ENCODE peak calls at places on chromosomes 1 and 21, in eight cellular contexts. G, X, M, B, J, Q, S and L are unnamed samples.

GRCh38 chr1:156860113-156860638 is 489 bp upstream of the NTRK1 start:
- DNase-seq in G (peak), M (peak), J (peak), B (no peak), S (peak), Q (peak), X (peak), L (no peak)

GRCh38 chr1:214332950-214333798 is 52.2 kb downstream of the SMYD2 start:
- DNase-seq in G (peak), S (peak), B (peak), X (peak), M (peak), Q (peak), J (no peak), L (peak)

GRCh38 chr1:89870998-89871397 is 50.2 kb downstream of the LRRC8D start:
- DNase-seq in J (no peak), G (no peak), M (no peak), S (no peak), B (no peak), X (no peak), Q (no peak), L (no peak)

GRCh38 chr1:203166192-203166940 is 9.3 kb downstream of the MYBPH start:
- DNase-seq in M (no peak), Q (peak), G (no peak), B (no peak), S (no peak), X (no peak), J (no peak), L (no peak)

GRCh38 chr1:19463204-19463803 is 22.0 kb downstream of the CAPZB start:
- DNase-seq in X (no peak), G (no peak), S (no peak), Q (peak), J (no peak), B (no peak), M (no peak), L (no peak)

GRCh38 chr1:150162862-150163706 is 13.4 kb downstream of the PLEKHO1 start:
- DNase-seq in M (no peak), X (peak), B (peak), G (peak), Q (no peak), S (peak), J (peak), L (peak)

GRCh38 chr1:32411261-32411660 is 17.0 kb upstream of the BSDC1 start:
- DNase-seq in Q (no peak), B (no peak), G (no peak), M (no peak), J (no peak), S (no peak), X (no peak), L (no peak)

GRCh38 chr1:115133440-115133839 is 44.1 kb upstream of the TSPAN2 start:
- DNase-seq in Q (no peak), X (no peak), G (peak), S (peak), M (no peak), B (no peak), J (no peak), L (no peak)

GRCh38 chr1:32876341-32877210 is 5.9 kb upstream of the FNDC5 start:
- DNase-seq in J (no peak), B (no peak), M (peak), X (peak), G (no peak), Q (peak), S (peak), L (no peak)

GRCh38 chr1:76868154-76868882 is 1.0 kb downstream of the ST6GALNAC5 start:
- DNase-seq in M (peak), J (peak), X (peak), S (peak), G (peak), Q (peak), B (no peak), L (no peak)

GRCh38 chr1:925532-926421 is 2.1 kb downstream of the SAMD11 start:
- DNase-seq in B (no peak), X (no peak), J (no peak), Q (no peak), G (peak), M (no peak), S (no peak), L (no peak)

GRCh38 chr1:65177457-65177856 is 29.5 kb downstream of the AK4 start:
- DNase-seq in Q (no peak), X (no peak), J (peak), S (peak), B (no peak), M (no peak), G (peak), L (no peak)

GRCh38 chr1:13536612-13537011 is 22.8 kb upstream of the LRRC38 start:
- DNase-seq in Q (no peak), J (no peak), M (no peak), S (no peak), G (no peak), B (no peak), X (no peak), L (no peak)

GRCh38 chr1:94070746-94071318 is 50.1 kb downstream of the ABCA4 start:
- DNase-seq in X (no peak), B (no peak), S (no peak), M (no peak), J (no peak), G (no peak), Q (no peak), L (no peak)

GRCh38 chr1:90614872-90615271 is 102.2 kb downstream of the BARHL2 start:
- DNase-seq in Q (no peak), M (no peak), B (no peak), J (no peak), X (no peak), G (no peak), S (no peak), L (no peak)

GRCh38 chr1:204826970-204827369 is 43.7 kb upstream of the NFASC start:
- DNase-seq in G (no peak), B (no peak), X (no peak), S (no peak), M (peak), Q (peak), J (no peak), L (no peak)

GRCh38 chr21:42820513-42821465 is 58.5 kb downstream of the WDR4 start:
- DNase-seq in Q (no peak), X (no peak), G (no peak), J (no peak), B (no peak), S (no peak), M (no peak), L (no peak)

GRCh38 chr1:34162852-34163766 is 1.9 kb downstream of the CSMD2 start:
- DNase-seq in M (peak), S (peak), G (peak), X (peak), B (peak), Q (peak), J (peak), L (peak)

GRCh38 chr1:164704954-164705353 is 146.0 kb downstream of the PBX1 start:
- DNase-seq in Q (no peak), J (no peak), S (no peak), X (no peak), M (no peak), B (no peak), G (no peak), L (no peak)
- TF ChIP-seq CTCF in Q (peak), J (no peak), S (peak), X (no peak), M (peak), B (no peak), G (no peak), L (peak)

DNA sequence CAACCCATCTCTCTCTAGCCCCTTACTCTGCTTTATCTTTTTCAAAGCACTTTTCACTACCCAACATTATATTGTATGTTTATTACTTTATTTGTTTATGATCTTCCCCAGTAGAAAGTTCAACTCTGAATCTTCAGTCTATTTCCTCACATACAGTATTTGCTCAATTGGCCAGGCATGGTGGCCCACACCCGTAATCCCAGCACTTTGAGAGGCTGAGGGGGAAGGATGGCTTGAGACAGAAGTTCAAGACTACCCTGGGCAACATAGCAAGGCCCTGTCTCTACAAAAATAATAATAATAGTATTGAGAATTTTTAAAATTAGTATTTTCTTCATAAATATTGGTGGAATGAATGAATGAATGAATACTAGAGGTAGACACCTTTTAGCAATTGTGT is 1.2 kb downstream of the STPG1 start:
- DNase-seq in M (no peak), B (no peak), X (no peak), Q (no peak), J (no peak), S (no peak), G (no peak), L (no peak)
- H3K4me3 ChIP-seq in M (no peak), B (no peak), X (no peak), Q (peak), J (peak), S (peak), G (peak), L (no peak)

DNA sequence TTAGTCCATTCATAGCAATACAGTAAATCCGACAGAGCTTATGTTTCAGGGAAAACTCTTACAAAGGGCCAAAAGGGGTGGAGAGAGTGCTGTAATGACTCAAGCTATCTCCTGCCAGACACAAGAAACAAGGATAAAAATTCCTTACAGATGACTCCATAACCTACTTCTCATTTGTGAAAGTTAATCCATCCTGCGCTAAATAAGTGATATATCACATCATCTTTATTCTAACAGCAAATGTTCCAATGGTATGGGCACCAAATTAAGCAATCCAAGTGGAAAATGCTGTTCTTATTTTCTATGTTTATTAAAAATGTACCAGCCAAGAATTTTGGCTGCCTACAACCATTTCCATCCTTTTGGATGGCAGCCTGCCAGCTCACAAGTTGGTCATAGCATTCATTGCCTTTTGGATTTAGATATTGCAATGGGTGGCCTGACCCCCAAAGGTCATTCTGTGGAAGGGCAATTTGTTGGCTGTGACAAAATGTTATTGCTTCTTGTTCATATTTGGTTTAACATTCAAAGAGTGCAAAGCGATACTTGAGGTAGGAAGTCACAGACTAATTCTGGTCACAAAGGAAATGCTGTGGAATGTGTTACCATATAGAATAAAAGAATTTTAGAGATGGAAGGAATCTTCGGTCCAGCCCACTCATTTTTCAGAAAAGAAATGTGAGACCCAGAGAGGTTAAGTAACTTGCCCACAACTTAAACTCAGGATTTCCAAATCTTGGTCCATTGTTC is 2.8 kb upstream of the ENAH start:
- DNase-seq in B (peak), X (peak), Q (peak), J (peak), S (peak), M (peak), G (peak), L (peak)
- TF ChIP-seq CTCF in B (no peak), X (no peak), Q (peak), J (no peak), S (no peak), M (peak), G (no peak), L (no peak)

DNA sequence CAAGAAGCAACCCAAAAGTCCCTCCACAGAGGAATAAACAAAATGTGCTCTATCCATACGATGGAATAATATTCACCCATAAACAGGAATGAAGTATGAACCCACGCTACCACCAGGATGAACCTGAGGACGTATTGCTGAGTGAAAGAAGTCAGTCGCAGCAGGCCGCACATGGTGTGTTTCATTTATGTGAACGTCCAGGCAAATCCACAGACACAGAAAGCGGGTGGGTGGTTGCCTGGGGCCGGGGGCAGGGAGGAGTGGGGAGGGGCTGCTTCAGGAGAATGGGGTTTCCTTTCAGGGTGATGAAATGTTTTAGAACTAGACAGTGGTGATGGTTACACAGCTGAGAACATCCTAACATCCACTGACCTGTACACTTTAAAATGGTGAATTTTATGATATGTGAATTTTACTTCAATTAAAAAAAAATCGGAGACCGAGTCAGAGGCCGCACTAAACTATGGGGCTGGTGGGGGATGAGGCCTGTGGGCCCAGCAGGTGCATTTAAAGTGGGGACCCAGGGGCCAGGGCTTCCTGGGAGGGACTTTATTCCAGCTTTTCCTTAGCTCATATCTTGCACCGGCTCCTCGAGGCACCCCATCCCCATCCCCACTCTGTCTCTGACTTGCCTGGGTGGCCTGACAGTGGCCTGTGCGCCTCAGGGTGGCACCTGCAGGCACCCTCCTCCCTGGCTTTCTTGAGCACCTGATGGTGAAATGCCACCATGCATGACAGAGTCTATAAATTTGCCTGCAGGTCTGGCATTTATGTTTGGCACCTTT is 392.6 kb upstream of the VAMP3 start:
- DNase-seq in G (no peak), M (no peak), S (no peak), J (no peak), Q (no peak), X (no peak), B (no peak), L (no peak)
- H3K4me3 ChIP-seq in G (no peak), M (no peak), S (no peak), J (no peak), Q (no peak), X (no peak), B (no peak), L (no peak)

GRCh38 chr1:201582261-201582951 is 43.5 kb downstream of the NAV1 start:
- DNase-seq in G (peak), Q (no peak), B (no peak), X (no peak), J (no peak), S (peak), M (no peak), L (no peak)
- TF ChIP-seq CTCF in G (no peak), Q (no peak), B (no peak), X (no peak), J (no peak), S (peak), M (no peak), L (no peak)

GRCh38 chr1:246609632-246610031 is 43.4 kb downstream of the CNST start:
- DNase-seq in J (no peak), Q (no peak), M (no peak), G (no peak), X (no peak), B (no peak), S (no peak), L (no peak)
- H3K4me3 ChIP-seq in J (no peak), Q (no peak), M (no peak), G (no peak), X (no peak), B (no peak), S (no peak), L (no peak)

GRCh38 chr1:186722711-186723309 is 42.6 kb upstream of the PTGS2 start:
- DNase-seq in M (no peak), G (no peak), S (peak), J (peak), X (no peak), Q (peak), B (no peak), L (peak)
- TF ChIP-seq CTCF in M (peak), G (peak), S (peak), J (peak), X (no peak), Q (peak), B (no peak), L (peak)

DNA sequence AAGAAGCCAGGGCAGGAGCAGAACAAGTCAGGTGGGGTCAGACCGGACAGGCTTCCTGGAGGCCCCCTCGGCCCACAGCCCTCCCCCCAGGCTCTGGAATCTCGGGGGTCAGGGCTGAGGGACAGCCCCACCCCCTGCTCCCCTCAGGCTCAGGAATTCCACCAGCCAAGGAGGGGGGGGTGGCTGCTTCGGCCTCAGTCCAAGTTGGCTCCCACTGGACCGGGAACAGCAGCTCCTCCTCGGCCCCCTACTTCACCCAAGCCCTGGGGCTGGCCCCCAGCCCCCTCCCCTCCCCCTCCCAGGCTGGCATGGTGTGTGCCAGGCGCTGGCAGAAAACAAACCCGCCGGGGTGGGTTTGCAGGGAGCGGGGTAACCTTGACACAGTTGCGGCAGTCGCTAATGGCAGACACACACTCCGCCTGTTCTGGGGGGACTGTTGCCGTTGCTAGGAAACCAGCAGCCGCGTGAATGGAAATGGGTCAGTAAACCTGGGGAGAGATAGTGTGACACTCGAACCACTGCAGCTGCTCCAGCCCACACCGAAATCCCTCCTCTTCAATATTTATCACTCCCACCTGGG is 32.4 kb downstream of the AHDC1 start:
- DNase-seq in M (no peak), X (peak), G (no peak), J (no peak), Q (no peak), S (no peak), B (no peak), L (no peak)
- H3K4me3 ChIP-seq in M (no peak), X (peak), G (no peak), J (no peak), Q (no peak), S (no peak), B (peak), L (no peak)

DNA sequence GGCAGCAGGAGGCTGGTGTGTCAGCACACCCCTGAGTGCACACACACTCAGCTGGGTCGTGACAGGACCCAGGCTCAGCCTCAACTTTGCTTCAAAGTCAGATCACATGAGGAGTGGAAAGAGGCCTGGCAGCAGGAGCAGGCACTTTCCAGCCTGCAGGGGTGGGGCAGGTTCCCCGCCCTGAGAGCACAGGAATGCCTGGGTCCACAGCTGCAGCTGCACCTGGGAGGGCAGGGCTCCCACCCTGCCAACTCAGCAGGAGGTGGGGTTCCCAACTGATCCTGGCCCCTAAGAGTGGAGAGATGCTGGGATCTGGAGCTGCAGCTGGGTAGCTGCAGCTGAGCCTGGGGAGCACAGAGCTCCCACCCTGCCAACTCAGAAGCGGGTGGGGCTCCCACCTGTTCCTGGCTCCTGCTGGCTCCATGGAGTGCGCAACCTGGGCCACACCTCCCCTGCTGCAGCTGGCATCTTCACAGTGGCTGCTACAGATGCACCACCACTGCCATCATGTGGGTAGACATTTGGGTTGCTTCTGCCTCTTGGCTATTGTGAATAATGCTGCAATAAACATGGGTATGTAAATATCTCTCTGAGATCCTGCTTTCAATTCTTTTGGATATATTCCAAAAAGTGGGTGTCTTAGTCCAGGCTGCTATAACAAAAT is 415.4 kb downstream of the TTLL7 start:
- DNase-seq in J (no peak), X (no peak), G (no peak), Q (no peak), S (no peak), B (no peak), M (no peak), L (no peak)
- TF ChIP-seq CTCF in J (no peak), X (no peak), G (no peak), Q (peak), S (no peak), B (no peak), M (peak), L (no peak)